ENCODE peak calls at places on chromosomes 4 and X, in six cellular contexts. One of them, this sample, is unnamed.

GRCh38 chr4:92232566-92232965 is 71.2 kb upstream of the GRID2 start:
- DNase-seq in LNCaP clone FGC: no peak
- DNase-seq in stimulated activated naive CD8-positive, alpha-beta T cell treated with anti-CD3 and anti-CD28 coated beads, Interleukin-15, amount 100 ng/mL, for 72 hours: no peak
- DNase-seq in dorsolateral prefrontal cortex: no peak
- DNase-seq in left lung: no peak
- DNase-seq in EH: no peak
- DNase-seq in this sample: no peak

GRCh38 chr4:84683065-84683464 is 100.1 kb downstream of the CDS1 start:
- DNase-seq in stimulated activated naive CD8-positive, alpha-beta T cell treated with anti-CD3 and anti-CD28 coated beads, Interleukin-15, amount 100 ng/mL, for 72 hours: no peak
- DNase-seq in LNCaP clone FGC: no peak
- DNase-seq in left lung: no peak
- DNase-seq in dorsolateral prefrontal cortex: no peak
- DNase-seq in EH: no peak
- DNase-seq in this sample: no peak

GRCh38 chr4:113738251-113738650 is 23.3 kb downstream of the CAMK2D start:
- DNase-seq in EH: peak
- DNase-seq in dorsolateral prefrontal cortex: no peak
- DNase-seq in LNCaP clone FGC: no peak
- DNase-seq in stimulated activated naive CD8-positive, alpha-beta T cell treated with anti-CD3 and anti-CD28 coated beads, Interleukin-15, amount 100 ng/mL, for 72 hours: no peak
- DNase-seq in left lung: no peak
- DNase-seq in this sample: no peak

GRCh38 chrX:17788439-17788838 is 51.1 kb downstream of the SCML1 start:
- DNase-seq in EH: peak
- DNase-seq in LNCaP clone FGC: no peak
- DNase-seq in left lung: no peak
- DNase-seq in stimulated activated naive CD8-positive, alpha-beta T cell treated with anti-CD3 and anti-CD28 coated beads, Interleukin-15, amount 100 ng/mL, for 72 hours: peak
- DNase-seq in dorsolateral prefrontal cortex: no peak
- DNase-seq in this sample: no peak

GRCh38 chr4:185792384-185793146 is 19.4 kb downstream of the SORBS2 start:
- DNase-seq in left lung: no peak
- DNase-seq in stimulated activated naive CD8-positive, alpha-beta T cell treated with anti-CD3 and anti-CD28 coated beads, Interleukin-15, amount 100 ng/mL, for 72 hours: no peak
- DNase-seq in dorsolateral prefrontal cortex: no peak
- DNase-seq in EH: peak
- DNase-seq in LNCaP clone FGC: no peak
- DNase-seq in this sample: no peak

GRCh38 chrX:49041683-49042529 is 1.3 kb downstream of the TFE3 start:
- DNase-seq in stimulated activated naive CD8-positive, alpha-beta T cell treated with anti-CD3 and anti-CD28 coated beads, Interleukin-15, amount 100 ng/mL, for 72 hours: no peak
- DNase-seq in dorsolateral prefrontal cortex: no peak
- DNase-seq in EH: peak
- DNase-seq in LNCaP clone FGC: no peak
- DNase-seq in left lung: no peak
- DNase-seq in this sample: no peak

GRCh38 chrX:20067709-20068315 is 48.9 kb downstream of the MAP7D2 start:
- DNase-seq in dorsolateral prefrontal cortex: peak
- DNase-seq in EH: peak
- DNase-seq in left lung: peak
- DNase-seq in LNCaP clone FGC: no peak
- DNase-seq in stimulated activated naive CD8-positive, alpha-beta T cell treated with anti-CD3 and anti-CD28 coated beads, Interleukin-15, amount 100 ng/mL, for 72 hours: no peak
- DNase-seq in this sample: no peak

GRCh38 chr4:38654273-38654672 is 9.7 kb upstream of the KLF3 start:
- DNase-seq in EH: no peak
- DNase-seq in left lung: no peak
- DNase-seq in stimulated activated naive CD8-positive, alpha-beta T cell treated with anti-CD3 and anti-CD28 coated beads, Interleukin-15, amount 100 ng/mL, for 72 hours: no peak
- DNase-seq in LNCaP clone FGC: no peak
- DNase-seq in dorsolateral prefrontal cortex: no peak
- DNase-seq in this sample: no peak

GRCh38 chrX:120269379-120270035 is 18.9 kb downstream of the ZBTB33 start:
- DNase-seq in LNCaP clone FGC: no peak
- DNase-seq in left lung: no peak
- DNase-seq in EH: no peak
- DNase-seq in dorsolateral prefrontal cortex: no peak
- DNase-seq in stimulated activated naive CD8-positive, alpha-beta T cell treated with anti-CD3 and anti-CD28 coated beads, Interleukin-15, amount 100 ng/mL, for 72 hours: no peak
- DNase-seq in this sample: no peak

GRCh38 chr4:140049024-140049923 is 104.7 kb downstream of the MAML3 start:
- DNase-seq in LNCaP clone FGC: no peak
- DNase-seq in left lung: no peak
- DNase-seq in EH: peak
- DNase-seq in stimulated activated naive CD8-positive, alpha-beta T cell treated with anti-CD3 and anti-CD28 coated beads, Interleukin-15, amount 100 ng/mL, for 72 hours: peak
- DNase-seq in dorsolateral prefrontal cortex: no peak
- DNase-seq in this sample: no peak

GRCh38 chrX:44225667-44226066 is 117.8 kb downstream of the EFHC2 start:
- DNase-seq in LNCaP clone FGC: peak
- DNase-seq in EH: no peak
- DNase-seq in dorsolateral prefrontal cortex: no peak
- DNase-seq in stimulated activated naive CD8-positive, alpha-beta T cell treated with anti-CD3 and anti-CD28 coated beads, Interleukin-15, amount 100 ng/mL, for 72 hours: no peak
- DNase-seq in left lung: no peak
- DNase-seq in this sample: no peak

GRCh38 chr4:124873361-124874171 is 161.0 kb upstream of the ANKRD50 start:
- DNase-seq in stimulated activated naive CD8-positive, alpha-beta T cell treated with anti-CD3 and anti-CD28 coated beads, Interleukin-15, amount 100 ng/mL, for 72 hours: no peak
- DNase-seq in LNCaP clone FGC: no peak
- DNase-seq in left lung: no peak
- DNase-seq in dorsolateral prefrontal cortex: no peak
- DNase-seq in EH: no peak
- DNase-seq in this sample: no peak

GRCh38 chrX:134908235-134908834 is 82.5 kb upstream of the SMIM10 start:
- DNase-seq in LNCaP clone FGC: no peak
- DNase-seq in stimulated activated naive CD8-positive, alpha-beta T cell treated with anti-CD3 and anti-CD28 coated beads, Interleukin-15, amount 100 ng/mL, for 72 hours: no peak
- DNase-seq in dorsolateral prefrontal cortex: no peak
- DNase-seq in left lung: no peak
- DNase-seq in EH: peak
- DNase-seq in this sample: no peak

GRCh38 chrX:31508338-31508737 is 436.5 kb upstream of the FTHL17 start:
- DNase-seq in EH: peak
- DNase-seq in stimulated activated naive CD8-positive, alpha-beta T cell treated with anti-CD3 and anti-CD28 coated beads, Interleukin-15, amount 100 ng/mL, for 72 hours: no peak
- DNase-seq in left lung: no peak
- DNase-seq in dorsolateral prefrontal cortex: no peak
- DNase-seq in LNCaP clone FGC: no peak
- DNase-seq in this sample: no peak

GRCh38 chr4:150784305-150784704 is 202.4 kb downstream of the MAB21L2 start:
- DNase-seq in dorsolateral prefrontal cortex: no peak
- DNase-seq in left lung: no peak
- DNase-seq in EH: no peak
- DNase-seq in stimulated activated naive CD8-positive, alpha-beta T cell treated with anti-CD3 and anti-CD28 coated beads, Interleukin-15, amount 100 ng/mL, for 72 hours: no peak
- DNase-seq in LNCaP clone FGC: no peak
- DNase-seq in this sample: no peak

GRCh38 chr4:110621839-110622751 is 782 bp downstream of the PITX2 start:
- DNase-seq in dorsolateral prefrontal cortex: no peak
- DNase-seq in LNCaP clone FGC: no peak
- DNase-seq in left lung: peak
- DNase-seq in EH: peak
- DNase-seq in stimulated activated naive CD8-positive, alpha-beta T cell treated with anti-CD3 and anti-CD28 coated beads, Interleukin-15, amount 100 ng/mL, for 72 hours: no peak
- DNase-seq in this sample: no peak

GRCh38 chr4:128512767-128513322 is 225.2 kb upstream of the PGRMC2 start:
- DNase-seq in left lung: no peak
- DNase-seq in EH: peak
- DNase-seq in stimulated activated naive CD8-positive, alpha-beta T cell treated with anti-CD3 and anti-CD28 coated beads, Interleukin-15, amount 100 ng/mL, for 72 hours: no peak
- DNase-seq in LNCaP clone FGC: no peak
- DNase-seq in dorsolateral prefrontal cortex: no peak
- DNase-seq in this sample: no peak

GRCh38 chrX:70289793-70290770 is at the start of the genes KIF4A and PDZD11:
- DNase-seq in LNCaP clone FGC: peak
- DNase-seq in stimulated activated naive CD8-positive, alpha-beta T cell treated with anti-CD3 and anti-CD28 coated beads, Interleukin-15, amount 100 ng/mL, for 72 hours: peak
- DNase-seq in left lung: peak
- DNase-seq in EH: peak
- DNase-seq in dorsolateral prefrontal cortex: peak
- DNase-seq in this sample: peak

GRCh38 chr4:74033721-74034120 is 4.8 kb downstream of the CXCL3 start:
- DNase-seq in dorsolateral prefrontal cortex: no peak
- DNase-seq in stimulated activated naive CD8-positive, alpha-beta T cell treated with anti-CD3 and anti-CD28 coated beads, Interleukin-15, amount 100 ng/mL, for 72 hours: no peak
- DNase-seq in LNCaP clone FGC: no peak
- DNase-seq in left lung: no peak
- DNase-seq in EH: peak
- DNase-seq in this sample: no peak

GRCh38 chr4:33882246-33882990 is 2361.9 kb downstream of the ARAP2 start:
- DNase-seq in dorsolateral prefrontal cortex: no peak
- DNase-seq in LNCaP clone FGC: no peak
- DNase-seq in stimulated activated naive CD8-positive, alpha-beta T cell treated with anti-CD3 and anti-CD28 coated beads, Interleukin-15, amount 100 ng/mL, for 72 hours: no peak
- DNase-seq in left lung: no peak
- DNase-seq in EH: peak
- DNase-seq in this sample: no peak

GRCh38 chr4:7571001-7571400 is 136.3 kb upstream of the PSAPL1 start:
- DNase-seq in stimulated activated naive CD8-positive, alpha-beta T cell treated with anti-CD3 and anti-CD28 coated beads, Interleukin-15, amount 100 ng/mL, for 72 hours: no peak
- DNase-seq in dorsolateral prefrontal cortex: no peak
- DNase-seq in LNCaP clone FGC: no peak
- DNase-seq in EH: no peak
- DNase-seq in left lung: no peak
- DNase-seq in this sample: no peak

GRCh38 chr4:926538-926937 is 5.6 kb downstream of the GAK start:
- DNase-seq in EH: no peak
- DNase-seq in dorsolateral prefrontal cortex: no peak
- DNase-seq in LNCaP clone FGC: no peak
- DNase-seq in stimulated activated naive CD8-positive, alpha-beta T cell treated with anti-CD3 and anti-CD28 coated beads, Interleukin-15, amount 100 ng/mL, for 72 hours: no peak
- DNase-seq in left lung: no peak
- DNase-seq in this sample: no peak

GRCh38 chr4:164802301-164802700 is 48.4 kb downstream of the SMIM31 start:
- DNase-seq in LNCaP clone FGC: no peak
- DNase-seq in left lung: no peak
- DNase-seq in dorsolateral prefrontal cortex: no peak
- DNase-seq in stimulated activated naive CD8-positive, alpha-beta T cell treated with anti-CD3 and anti-CD28 coated beads, Interleukin-15, amount 100 ng/mL, for 72 hours: no peak
- DNase-seq in EH: no peak
- DNase-seq in this sample: no peak

GRCh38 chr4:68152411-68152810 is 22.7 kb upstream of the TMPRSS11F start:
- DNase-seq in LNCaP clone FGC: no peak
- DNase-seq in left lung: no peak
- DNase-seq in EH: no peak
- DNase-seq in dorsolateral prefrontal cortex: no peak
- DNase-seq in stimulated activated naive CD8-positive, alpha-beta T cell treated with anti-CD3 and anti-CD28 coated beads, Interleukin-15, amount 100 ng/mL, for 72 hours: no peak
- DNase-seq in this sample: no peak

GRCh38 chr4:183563874-183564273 is 59.0 kb downstream of the ING2 start:
- DNase-seq in LNCaP clone FGC: no peak
- DNase-seq in EH: peak
- DNase-seq in left lung: no peak
- DNase-seq in dorsolateral prefrontal cortex: no peak
- DNase-seq in stimulated activated naive CD8-positive, alpha-beta T cell treated with anti-CD3 and anti-CD28 coated beads, Interleukin-15, amount 100 ng/mL, for 72 hours: no peak
- DNase-seq in this sample: no peak

GRCh38 chr4:124053872-124054538 is 657.4 kb downstream of the SPRY1 start:
- DNase-seq in EH: peak
- DNase-seq in stimulated activated naive CD8-positive, alpha-beta T cell treated with anti-CD3 and anti-CD28 coated beads, Interleukin-15, amount 100 ng/mL, for 72 hours: no peak
- DNase-seq in LNCaP clone FGC: no peak
- DNase-seq in dorsolateral prefrontal cortex: no peak
- DNase-seq in left lung: no peak
- DNase-seq in this sample: no peak

GRCh38 chr4:53583513-53583912 is 7.8 kb downstream of the LNX1 start:
- DNase-seq in EH: no peak
- DNase-seq in stimulated activated naive CD8-positive, alpha-beta T cell treated with anti-CD3 and anti-CD28 coated beads, Interleukin-15, amount 100 ng/mL, for 72 hours: no peak
- DNase-seq in LNCaP clone FGC: no peak
- DNase-seq in left lung: no peak
- DNase-seq in dorsolateral prefrontal cortex: no peak
- DNase-seq in this sample: no peak

GRCh38 chr4:121736735-121737351 is 28.1 kb downstream of the SMIM43 start:
- DNase-seq in LNCaP clone FGC: no peak
- DNase-seq in stimulated activated naive CD8-positive, alpha-beta T cell treated with anti-CD3 and anti-CD28 coated beads, Interleukin-15, amount 100 ng/mL, for 72 hours: peak
- DNase-seq in left lung: no peak
- DNase-seq in EH: peak
- DNase-seq in dorsolateral prefrontal cortex: no peak
- DNase-seq in this sample: no peak

GRCh38 chr4:103773691-103774231 is 54.0 kb upstream of the TACR3 start:
- DNase-seq in LNCaP clone FGC: no peak
- DNase-seq in stimulated activated naive CD8-positive, alpha-beta T cell treated with anti-CD3 and anti-CD28 coated beads, Interleukin-15, amount 100 ng/mL, for 72 hours: no peak
- DNase-seq in EH: no peak
- DNase-seq in left lung: no peak
- DNase-seq in dorsolateral prefrontal cortex: no peak
- DNase-seq in this sample: no peak

GRCh38 chr4:75542824-75543223 is 13.0 kb upstream of the ODAPH start:
- DNase-seq in stimulated activated naive CD8-positive, alpha-beta T cell treated with anti-CD3 and anti-CD28 coated beads, Interleukin-15, amount 100 ng/mL, for 72 hours: no peak
- DNase-seq in LNCaP clone FGC: no peak
- DNase-seq in dorsolateral prefrontal cortex: no peak
- DNase-seq in EH: peak
- DNase-seq in left lung: no peak
- DNase-seq in this sample: no peak

GRCh38 chr4:1366371-1367229 is 19.6 kb downstream of the UVSSA start:
- DNase-seq in stimulated activated naive CD8-positive, alpha-beta T cell treated with anti-CD3 and anti-CD28 coated beads, Interleukin-15, amount 100 ng/mL, for 72 hours: no peak
- DNase-seq in dorsolateral prefrontal cortex: no peak
- DNase-seq in LNCaP clone FGC: no peak
- DNase-seq in EH: no peak
- DNase-seq in left lung: peak
- DNase-seq in this sample: no peak